ENCODE peak calls at places on chromosomes 13 and 19, in seven cellular contexts. G, W, O, K, C, L and Z are unnamed samples.
A peak's percentile ranks its signal among the peaks of the same experiment; 100 is the strongest.

GRCh38 chr13:110944121-110944967 is 29.5 kb upstream of the ANKRD10 start:
- DNase-seq in G (peak; percentile 70), C (no peak), L (peak; percentile 41), W (no peak), O (no peak), K (no peak), Z (peak; percentile 61)

GRCh38 chr13:96782186-96782585 is 212.1 kb downstream of the OXGR1 start:
- DNase-seq in L (no peak), W (no peak), O (no peak), C (no peak), G (no peak), K (no peak), Z (no peak)

GRCh38 chr13:50126378-50127016 is 111.3 kb downstream of the KCNRG start:
- DNase-seq in C (peak; percentile 23), O (no peak), L (no peak), W (no peak), G (no peak), K (no peak), Z (peak; percentile 3)

GRCh38 chr13:30416471-30416870 is 5.8 kb upstream of the UBE2L5 start:
- DNase-seq in O (no peak), G (no peak), W (no peak), L (no peak), K (no peak), C (no peak), Z (no peak)

GRCh38 chr13:38566526-38566925 is 120.4 kb upstream of the FREM2 start:
- DNase-seq in W (no peak), L (no peak), G (no peak), K (no peak), C (peak; percentile 59), O (no peak), Z (peak; percentile 76)

GRCh38 chr19:2982983-2983350 is 5.6 kb downstream of the TLE6 start:
- DNase-seq in C (no peak), L (peak; percentile 75), W (no peak), O (peak; percentile 70), K (peak; percentile 21), G (peak; percentile 39), Z (peak; percentile 96)

GRCh38 chr13:102089177-102089576 is 312.7 kb downstream of the FGF14 start:
- DNase-seq in C (no peak), K (no peak), W (no peak), L (no peak), O (no peak), G (no peak), Z (no peak)

GRCh38 chr13:34416833-34417425 is 525.1 kb upstream of the NBEA start:
- DNase-seq in G (no peak), C (no peak), W (no peak), O (no peak), L (no peak), K (peak; percentile 7), Z (no peak)

GRCh38 chr13:72004975-72005374 is 138.0 kb upstream of the DACH1 start:
- DNase-seq in L (no peak), O (no peak), K (no peak), W (no peak), C (no peak), G (no peak), Z (no peak)

GRCh38 chr19:44924243-44924725 is 9.9 kb downstream of the APOC1 start:
- DNase-seq in G (no peak), K (no peak), W (no peak), O (peak; percentile 88), L (no peak), C (no peak), Z (no peak)

GRCh38 chr19:15154002-15154612 is 46.7 kb downstream of the NOTCH3 start:
- DNase-seq in L (peak; percentile 36), G (peak; percentile 18), K (no peak), O (no peak), C (no peak), W (peak; percentile 37), Z (no peak)

GRCh38 chr19:23996549-23996948 is 81.9 kb downstream of the ZNF726 start:
- DNase-seq in W (peak; percentile 10), G (no peak), O (no peak), K (no peak), L (no peak), C (no peak), Z (no peak)

GRCh38 chr13:96490590-96490989 is 400.7 kb downstream of the HS6ST3 start:
- DNase-seq in K (no peak), C (no peak), G (no peak), L (no peak), W (no peak), O (no peak), Z (no peak)

GRCh38 chr19:58277197-58277596 is 1.6 kb upstream of the ZNF8 start:
- DNase-seq in C (no peak), L (no peak), K (no peak), W (no peak), G (no peak), O (no peak), Z (no peak)

GRCh38 chr13:37995052-37995451 is 125.5 kb upstream of the TRPC4 start:
- DNase-seq in W (no peak), L (no peak), C (peak; percentile 74), K (no peak), G (peak; percentile 31), O (no peak), Z (peak; percentile 83)

GRCh38 chr19:49553451-49554271 is 25.9 kb downstream of the RCN3 start:
- DNase-seq in O (no peak), K (no peak), W (peak; percentile 75), C (no peak), G (peak; percentile 42), L (no peak), Z (no peak)

GRCh38 chr13:108182652-108183051 is 32.7 kb downstream of the LIG4 start:
- DNase-seq in G (no peak), W (no peak), L (no peak), O (no peak), C (no peak), K (no peak), Z (no peak)

GRCh38 chr19:46198756-46199155 is 30.8 kb upstream of the IGFL1 start:
- DNase-seq in K (no peak), L (no peak), C (no peak), G (no peak), O (no peak), W (no peak), Z (no peak)

GRCh38 chr19:55287361-55288079 is 3.7 kb downstream of the BRSK1 start:
- DNase-seq in W (no peak), L (no peak), O (no peak), G (no peak), C (no peak), K (peak; percentile 90), Z (no peak)

GRCh38 chr13:38804536-38804935 is 117.7 kb downstream of the FREM2 start:
- DNase-seq in W (no peak), K (no peak), L (no peak), O (no peak), C (no peak), G (peak; percentile 2), Z (no peak)

GRCh38 chr19:47188507-47189033 is 42.4 kb downstream of the BBC3 start:
- DNase-seq in L (no peak), K (no peak), C (no peak), G (no peak), W (no peak), O (no peak), Z (no peak)

GRCh38 chr19:19696386-19696785 is 27.7 kb downstream of the ZNF101 start:
- DNase-seq in W (no peak), K (no peak), O (no peak), G (no peak), C (no peak), L (no peak), Z (no peak)

GRCh38 chr19:11697284-11697855 is 41.4 kb downstream of the ZNF823 start:
- DNase-seq in C (no peak), G (no peak), O (no peak), W (no peak), K (no peak), L (no peak), Z (no peak)

GRCh38 chr19:23785982-23786381 is 27.3 kb upstream of the ZNF681 start:
- DNase-seq in L (no peak), C (no peak), K (no peak), G (no peak), O (no peak), W (no peak), Z (no peak)

GRCh38 chr13:20128459-20128927 is 32.4 kb downstream of the GJA3 start:
- DNase-seq in K (no peak), W (no peak), L (no peak), O (peak; percentile 70), G (no peak), C (no peak), Z (no peak)

GRCh38 chr19:13401388-13401787 is 104.9 kb downstream of the CACNA1A start:
- DNase-seq in O (no peak), G (peak; percentile 33), K (no peak), L (peak; percentile 26), W (no peak), C (peak; percentile 0), Z (no peak)

GRCh38 chr13:52393572-52394357 is 12.2 kb downstream of the THSD1 start:
- DNase-seq in C (no peak), O (no peak), G (no peak), L (no peak), K (no peak), W (no peak), Z (no peak)

GRCh38 chr13:62473190-62473943 is 1057.7 kb upstream of the PCDH20 start:
- DNase-seq in L (no peak), W (no peak), C (no peak), G (no peak), K (no peak), O (no peak), Z (no peak)

GRCh38 chr13:39379667-39380655 is 223.0 kb downstream of the LHFPL6 start:
- DNase-seq in L (peak; percentile 15), G (no peak), O (no peak), K (no peak), W (no peak), C (no peak), Z (no peak)

GRCh38 chr19:6527893-6528543 is 2.8 kb upstream of the TNFSF9 start:
- DNase-seq in K (no peak), C (no peak), W (no peak), G (no peak), O (no peak), L (no peak), Z (no peak)

GRCh38 chr19:45444318-45445041 is 20.8 kb upstream of the ERCC1 start:
- DNase-seq in G (peak; percentile 74), L (peak; percentile 67), W (peak; percentile 88), C (peak; percentile 74), O (peak; percentile 97), K (peak; percentile 69), Z (peak; percentile 48)

GRCh38 chr19:996051-996838 is 4.0 kb upstream of the GRIN3B start:
- DNase-seq in O (no peak), W (peak; percentile 77), K (no peak), G (no peak), L (no peak), C (peak; percentile 34), Z (peak; percentile 77)

GRCh38 chr13:43516401-43516826 is 270.4 kb downstream of the ENOX1 start:
- DNase-seq in O (no peak), L (no peak), W (no peak), K (no peak), C (no peak), G (peak; percentile 44), Z (no peak)

GRCh38 chr19:19599190-19599535 is 19.3 kb downstream of the PBX4 start:
- DNase-seq in L (no peak), K (no peak), G (no peak), C (no peak), W (peak; percentile 51), O (no peak), Z (no peak)

GRCh38 chr13:70994204-70994603 is 872.8 kb downstream of the DACH1 start:
- DNase-seq in O (no peak), G (no peak), L (no peak), K (no peak), W (no peak), C (no peak), Z (no peak)

GRCh38 chr19:19275166-19275565 is 2.1 kb upstream of the TM6SF2 start:
- DNase-seq in O (no peak), C (no peak), G (no peak), W (no peak), L (no peak), K (no peak), Z (no peak)

GRCh38 chr19:46294475-46294874 is 2.4 kb upstream of the HIF3A start:
- DNase-seq in K (no peak), C (no peak), O (no peak), G (no peak), L (no peak), W (no peak), Z (no peak)

GRCh38 chr13:30119476-30119875 is 187.9 kb downstream of the KATNAL1 start:
- DNase-seq in W (no peak), C (no peak), K (no peak), G (peak; percentile 62), O (no peak), L (no peak), Z (no peak)